ENCODE peak calls at places on chromosomes 4 and X, in ten cellular contexts. V, G, J, R, X, E, N, W, C and L are unnamed samples.

GRCh38 chr4:134727696-134728095 is 526.1 kb upstream of the PABPC4L start:
- DNase-seq in V (peak), G (no peak), J (no peak), R (no peak), X (no peak), E (no peak), N (no peak), W (no peak), C (no peak), L (no peak)

GRCh38 chrX:1491851-1492349 is 39.2 kb upstream of the ASMTL start:
- DNase-seq in V (no peak), G (no peak), J (no peak), R (no peak), X (no peak), E (peak), N (no peak), W (peak), C (peak), L (peak)

GRCh38 chr4:155673453-155673979 is 6.9 kb downstream of the GUCY1A1 start:
- DNase-seq in V (no peak), G (no peak), J (no peak), R (no peak), X (no peak), E (no peak), N (no peak), W (no peak), C (no peak), L (no peak)

GRCh38 chr4:2412534-2412884 is 5.9 kb downstream of the ZFYVE28 start:
- DNase-seq in V (no peak), G (no peak), J (peak), R (peak), X (no peak), E (no peak), N (peak), W (peak), C (no peak), L (no peak)

GRCh38 chrX:53580742-53581504 is 105.6 kb downstream of the HUWE1 start:
- DNase-seq in V (no peak), G (no peak), J (no peak), R (no peak), X (no peak), E (no peak), N (no peak), W (no peak), C (no peak), L (no peak)

GRCh38 chr4:137203601-137204000 is 328.7 kb downstream of the PCDH18 start:
- DNase-seq in V (no peak), G (no peak), J (no peak), R (no peak), X (no peak), E (no peak), N (no peak), W (no peak), C (no peak), L (no peak)

GRCh38 chr4:26132858-26133257 is 188.0 kb upstream of the RBPJ start:
- DNase-seq in V (no peak), G (no peak), J (no peak), R (no peak), X (no peak), E (peak), N (no peak), W (no peak), C (no peak), L (no peak)

GRCh38 chr4:126458993-126459392 is 1144.2 kb downstream of the FAT4 start:
- DNase-seq in V (no peak), G (no peak), J (no peak), R (no peak), X (no peak), E (no peak), N (no peak), W (no peak), C (no peak), L (no peak)

GRCh38 chr4:23931489-23931830 is 41.6 kb upstream of the PPARGC1A start:
- DNase-seq in V (no peak), G (no peak), J (no peak), R (peak), X (no peak), E (no peak), N (no peak), W (no peak), C (no peak), L (no peak)

GRCh38 chr4:78661923-78662521 is 110.5 kb downstream of the ANXA3 start:
- DNase-seq in V (peak), G (no peak), J (no peak), R (peak), X (no peak), E (no peak), N (no peak), W (no peak), C (no peak), L (no peak)

GRCh38 chr4:3346146-3346545 is 53.3 kb downstream of the RGS12 start:
- DNase-seq in V (no peak), G (no peak), J (no peak), R (peak), X (no peak), E (no peak), N (no peak), W (no peak), C (no peak), L (peak)

GRCh38 chr4:156765277-156765676 is 206.3 kb downstream of the PDGFC start:
- DNase-seq in V (no peak), G (no peak), J (no peak), R (no peak), X (no peak), E (no peak), N (no peak), W (no peak), C (no peak), L (no peak)

GRCh38 chrX:816411-816810 is 185.8 kb downstream of the SHOX start:
- DNase-seq in V (no peak), G (no peak), J (no peak), R (no peak), X (no peak), E (no peak), N (no peak), W (no peak), C (no peak), L (no peak)

GRCh38 chr4:141339386-141339785 is 118.7 kb downstream of the ZNF330 start:
- DNase-seq in V (no peak), G (no peak), J (no peak), R (no peak), X (no peak), E (no peak), N (no peak), W (no peak), C (no peak), L (no peak)

GRCh38 chrX:4570141-4570540 is 856.7 kb upstream of the PRKX start:
- DNase-seq in V (no peak), G (no peak), J (no peak), R (peak), X (no peak), E (peak), N (no peak), W (no peak), C (no peak), L (no peak)